ENCODE peak calls at places on chromosomes 1 and 21, in nine cellular contexts. B is body of pancreas; P is fibroblast of lung; A is CD4-positive, alpha-beta T cell; U is right atrium auricular region; D is left ventricle myocardium inferior; M is dorsolateral prefrontal cortex; X is Panc1; O is ovary. N is an unnamed sample. For H3K27me3, the result is how much of the 10 kb centered on the place peaks cover.

GRCh38 chr1:229101475-229101874 is 169.4 kb upstream of the RAB4A start:
- DNase-seq in B (no peak), P (no peak), A (no peak), U (no peak), D (no peak), M (no peak), X (no peak), O (no peak), N (no peak)

GRCh38 chr1:5831600-5832335 is 160.5 kb downstream of the NPHP4 start:
- DNase-seq in B (peak), P (no peak), A (no peak), U (no peak), D (no peak), M (no peak), X (no peak), O (no peak), N (peak)

GRCh38 chr21:27681841-27682240 is 715.0 kb upstream of the ADAMTS5 start:
- DNase-seq in B (no peak), P (peak), A (no peak), U (no peak), D (no peak), M (no peak), X (no peak), O (no peak), N (no peak)

GRCh38 chr1:15526021-15526489 is 593 bp upstream of the DNAJC16 start:
- DNase-seq in B (no peak), P (no peak), A (no peak), U (no peak), D (no peak), M (no peak), X (no peak), O (peak), N (no peak)

GRCh38 chr1:17188889-17189631 is 15.9 kb upstream of the PADI1 start:
- DNase-seq in B (no peak), P (no peak), A (no peak), U (no peak), D (no peak), M (no peak), X (no peak), O (no peak), N (no peak)

GRCh38 chr1:199983531-199983930 is 44.0 kb upstream of the NR5A2 start:
- DNase-seq in B (no peak), P (no peak), A (no peak), U (no peak), D (no peak), M (no peak), X (no peak), O (no peak), N (no peak)

GRCh38 chr1:111214086-111214801 is 13.3 kb upstream of the CHI3L2 start:
- DNase-seq in B (no peak), P (no peak), A (no peak), U (no peak), D (no peak), M (no peak), X (no peak), O (no peak), N (no peak)

GRCh38 chr21:20902998-20903397 is 95.2 kb upstream of the NCAM2 start:
- DNase-seq in B (no peak), P (no peak), A (no peak), U (no peak), D (no peak), M (no peak), X (no peak), O (no peak), N (no peak)

GRCh38 chr1:36322786-36323635 is 434 bp downstream of the EVA1B start:
- DNase-seq in B (peak), P (peak), A (peak), U (peak), D (peak), M (no peak), X (no peak), O (peak), N (peak)

GRCh38 chr1:55047611-55048010 is 8.3 kb downstream of the PCSK9 start:
- DNase-seq in B (no peak), P (no peak), A (no peak), U (no peak), D (no peak), M (no peak), X (no peak), O (no peak), N (no peak)

GRCh38 chr1:33462449-33463164 is 9.8 kb upstream of the ZSCAN20 start:
- DNase-seq in B (no peak), P (no peak), A (no peak), U (no peak), D (no peak), M (no peak), X (no peak), O (no peak), N (no peak)

GRCh38 chr1:18232052-18232451 is 124.5 kb downstream of the IGSF21 start:
- DNase-seq in B (no peak), P (no peak), A (no peak), U (no peak), D (no peak), M (no peak), X (no peak), O (no peak), N (no peak)

GRCh38 chr1:203796223-203796747 is 862 bp downstream of the ZBED6 start:
- DNase-seq in B (peak), P (peak), A (no peak), U (no peak), D (no peak), M (no peak), X (no peak), O (no peak), N (peak)

GRCh38 chr1:84069236-84069845 is 70.4 kb upstream of the TTLL7 start:
- DNase-seq in B (no peak), P (peak), A (no peak), U (no peak), D (no peak), M (no peak), X (no peak), O (no peak), N (no peak)

GRCh38 chr1:207804746-207805468 is 53.1 kb downstream of the CD46 start:
- DNase-seq in B (no peak), P (no peak), A (no peak), U (no peak), D (no peak), M (no peak), X (no peak), O (no peak), N (no peak)

GRCh38 chr1:59384443-59384842 is 87.5 kb downstream of the FGGY start:
- DNase-seq in B (no peak), P (no peak), A (no peak), U (no peak), D (no peak), M (no peak), X (no peak), O (no peak), N (no peak)

GRCh38 chr1:55916480-55916879 is 662.9 kb downstream of the PLPP3 start:
- DNase-seq in B (no peak), P (peak), A (no peak), U (no peak), D (no peak), M (no peak), X (no peak), O (no peak), N (no peak)

GRCh38 chr1:179230251-179230650 is 774 bp upstream of the ABL2 start:
- DNase-seq in B (no peak), P (peak), A (no peak), U (no peak), D (no peak), M (no peak), X (no peak), O (no peak), N (no peak)

GRCh38 chr21:26850116-26850643 is 5.0 kb upstream of the ADAMTS1 start:
- DNase-seq in B (peak), P (peak), A (no peak), U (no peak), D (no peak), M (no peak), X (no peak), O (no peak), N (no peak)

GRCh38 chr1:17136936-17137335 is 17.7 kb upstream of the PADI2 start:
- DNase-seq in B (no peak), P (no peak), A (no peak), U (no peak), D (no peak), M (no peak), X (no peak), O (no peak), N (no peak)

GRCh38 chr1:2856821-2857290 is 55.4 kb upstream of the TTC34 start:
- DNase-seq in B (no peak), P (no peak), A (no peak), U (no peak), D (no peak), M (no peak), X (no peak), O (no peak), N (no peak)

GRCh38 chr1:219670426-219671149 is 57.7 kb upstream of the ZC3H11B start:
- DNase-seq in B (no peak), P (no peak), A (no peak), U (peak), D (peak), M (no peak), X (no peak), O (no peak), N (no peak)

GRCh38 chr1:112444269-112444668 is 48.3 kb downstream of the CTTNBP2NL start:
- DNase-seq in B (no peak), P (peak), A (no peak), U (no peak), D (no peak), M (no peak), X (no peak), O (no peak), N (no peak)

GRCh38 chr1:109447524-109447923 is 18.8 kb upstream of the SYPL2 start:
- DNase-seq in B (no peak), P (no peak), A (no peak), U (no peak), D (no peak), M (no peak), X (no peak), O (no peak), N (no peak)

GRCh38 chr1:221887091-221887746 is 145.3 kb upstream of the DUSP10 start:
- DNase-seq in B (peak), P (peak), A (no peak), U (peak), D (peak), M (no peak), X (peak), O (no peak), N (peak)

GRCh38 chr1:98177751-98178150 is 256.9 kb upstream of the DPYD start:
- DNase-seq in B (no peak), P (no peak), A (no peak), U (no peak), D (no peak), M (no peak), X (no peak), O (no peak), N (no peak)

GRCh38 chr1:22273686-22274681 is 131.1 kb upstream of the WNT4 start:
- DNase-seq in B (no peak), P (no peak), A (no peak), U (no peak), D (no peak), M (no peak), X (no peak), O (no peak), N (no peak)

GRCh38 chr1:204404629-204405028 is 7.0 kb downstream of the PPP1R15B start:
- DNase-seq in B (no peak), P (no peak), A (no peak), U (no peak), D (no peak), M (no peak), X (no peak), O (no peak), N (no peak)

GRCh38 chr1:31560394-31560793 is 15.9 kb upstream of the TINAGL1 start:
- DNase-seq in B (no peak), P (no peak), A (no peak), U (no peak), D (no peak), M (no peak), X (no peak), O (no peak), N (no peak)
- H3K27ac ChIP-seq in B (no peak), P (no peak), A (no peak), U (no peak), D (no peak), M (no peak), X (no peak), O (no peak), N (no peak)

GRCh38 chr1:197915797-197916686 is 1.1 kb upstream of the LHX9 start:
- DNase-seq in B (peak), P (peak), A (no peak), U (no peak), D (peak), M (no peak), X (no peak), O (peak), N (no peak)
- H3K27me3 ChIP-seq in B (half or more), P (half or more), A (half or more), U (half or more), D (half or more), M (half or more), X (under half), O (under half), N (half or more)

DNA sequence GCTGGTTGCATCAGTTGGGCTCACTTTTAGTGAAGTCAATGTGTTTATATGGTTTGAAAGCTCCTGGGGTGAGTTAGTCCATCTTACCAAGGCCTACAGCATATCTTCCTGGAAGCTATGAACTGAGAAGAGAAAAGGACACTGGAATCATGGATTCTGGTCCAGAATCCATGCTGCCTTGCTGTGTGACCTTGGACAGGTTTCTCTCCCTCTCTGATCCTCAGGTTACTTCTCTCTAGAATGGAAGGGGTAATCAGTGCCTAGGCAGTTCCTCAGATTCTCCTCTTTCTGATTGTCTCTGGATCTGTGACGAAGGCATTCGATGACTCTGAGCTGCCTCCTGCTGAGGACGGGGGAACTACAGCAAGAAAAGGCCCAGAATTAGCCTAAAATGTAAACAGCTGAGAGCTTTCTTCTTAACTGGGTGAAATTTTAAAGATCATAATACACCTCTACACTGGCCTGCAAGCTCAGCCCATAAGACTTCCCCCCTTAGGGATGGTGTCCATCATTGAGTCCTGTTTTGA is 425.0 kb upstream of the VAMP3 start:
- DNase-seq in B (no peak), P (no peak), A (no peak), U (no peak), D (no peak), M (no peak), X (no peak), O (no peak), N (no peak)
- TF ChIP-seq CTCF in B (no peak), P (no peak), A (no peak), U (no peak), D (no peak), M (no peak), X (no peak), O (no peak), N (no peak)

DNA sequence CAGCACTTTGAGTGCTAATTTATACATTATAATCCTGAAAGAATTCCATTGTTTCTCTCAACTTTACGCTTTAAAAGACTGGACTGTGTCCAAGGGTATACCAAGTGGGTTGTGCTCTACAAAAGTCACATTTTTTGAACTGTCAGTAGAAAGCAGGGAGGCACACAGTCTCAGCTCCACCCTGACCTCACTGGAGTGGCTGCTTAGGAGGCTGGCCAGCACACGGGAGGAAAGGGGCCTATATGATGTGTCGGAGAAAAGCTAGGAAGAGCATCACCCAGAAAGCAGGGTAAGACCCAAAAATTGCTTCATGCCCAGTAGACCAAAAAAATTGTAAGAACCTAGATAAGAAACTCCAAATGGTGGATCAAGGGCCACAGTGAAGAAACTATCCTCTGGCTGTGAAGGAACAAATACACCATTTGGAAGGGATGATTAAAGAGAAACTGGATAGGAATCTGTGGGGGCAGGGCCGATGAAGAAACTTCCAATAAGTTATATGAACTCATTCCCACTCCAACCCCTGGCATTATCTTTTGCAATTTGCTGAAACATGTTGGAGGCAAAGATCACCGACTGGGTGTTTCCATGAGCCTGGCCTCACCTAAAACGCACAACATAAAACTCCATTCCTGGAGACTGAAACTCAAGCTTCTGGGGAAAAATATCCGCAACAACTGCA is 1.9 kb downstream of the S100A10 start:
- DNase-seq in B (no peak), P (no peak), A (no peak), U (no peak), D (no peak), M (no peak), X (no peak), O (no peak), N (no peak)
- H3K27ac ChIP-seq in B (peak), P (peak), A (no peak), U (peak), D (peak), M (no peak), X (peak), O (peak), N (peak)